ENCODE peak calls at places on chromosome 6, in four cellular contexts. One of them, this sample, is unnamed.

GRCh38 chr6:114712129-114712662 is 369.4 kb upstream of the HS3ST5 start:
- DNase-seq in heart right ventricle: no peak
- DNase-seq in keratinocyte: no peak
- DNase-seq in left lung: no peak
- DNase-seq in this sample: no peak

GRCh38 chr6:31149827-31150447 is 7.7 kb downstream of the CCHCR1 start:
- DNase-seq in heart right ventricle: no peak
- DNase-seq in keratinocyte: no peak
- DNase-seq in left lung: no peak
- DNase-seq in this sample: no peak

GRCh38 chr6:17059022-17059421 is 42.8 kb upstream of the STMND1 start:
- DNase-seq in heart right ventricle: no peak
- DNase-seq in keratinocyte: no peak
- DNase-seq in left lung: no peak
- DNase-seq in this sample: no peak

GRCh38 chr6:123524781-123525180 is 112.0 kb downstream of the TRDN start:
- DNase-seq in heart right ventricle: no peak
- DNase-seq in keratinocyte: no peak
- DNase-seq in left lung: no peak
- DNase-seq in this sample: no peak

GRCh38 chr6:43791752-43792422 is 21.9 kb downstream of the VEGFA start:
- DNase-seq in heart right ventricle: no peak
- DNase-seq in keratinocyte: no peak
- DNase-seq in left lung: no peak
- DNase-seq in this sample: no peak

GRCh38 chr6:10558575-10558974 is 37.4 kb downstream of the GCNT2 start:
- DNase-seq in heart right ventricle: peak; percentile 22
- DNase-seq in keratinocyte: no peak
- DNase-seq in left lung: no peak
- DNase-seq in this sample: no peak

GRCh38 chr6:155256122-155256795 is 7.6 kb upstream of the CLDN20 start:
- DNase-seq in heart right ventricle: peak; percentile 29
- DNase-seq in keratinocyte: no peak
- DNase-seq in left lung: no peak
- DNase-seq in this sample: no peak

GRCh38 chr6:9789201-9789600 is 625.7 kb downstream of the TFAP2A start:
- DNase-seq in heart right ventricle: no peak
- DNase-seq in keratinocyte: no peak
- DNase-seq in left lung: no peak
- DNase-seq in this sample: no peak

GRCh38 chr6:134363323-134364039 is 45.6 kb upstream of the SGK1 start:
- DNase-seq in heart right ventricle: no peak
- DNase-seq in keratinocyte: peak; percentile 93
- DNase-seq in left lung: no peak
- DNase-seq in this sample: no peak

GRCh38 chr6:151948007-151948745 is 140.7 kb downstream of the ESR1 start:
- DNase-seq in heart right ventricle: no peak
- DNase-seq in keratinocyte: no peak
- DNase-seq in left lung: no peak
- DNase-seq in this sample: no peak

GRCh38 chr6:12661690-12662089 is 54.9 kb upstream of the PHACTR1 start:
- DNase-seq in heart right ventricle: no peak
- DNase-seq in keratinocyte: no peak
- DNase-seq in left lung: no peak
- DNase-seq in this sample: no peak

GRCh38 chr6:105568121-105568520 is 165.2 kb upstream of the PREP start:
- DNase-seq in heart right ventricle: no peak
- DNase-seq in keratinocyte: no peak
- DNase-seq in left lung: no peak
- DNase-seq in this sample: no peak

GRCh38 chr6:10478187-10479040 is 42.7 kb upstream of the GCNT2 start:
- DNase-seq in heart right ventricle: no peak
- DNase-seq in keratinocyte: no peak
- DNase-seq in left lung: no peak
- DNase-seq in this sample: no peak

GRCh38 chr6:157298325-157298724 is 25.0 kb downstream of the TMEM242 start:
- DNase-seq in heart right ventricle: no peak
- DNase-seq in keratinocyte: peak; percentile 40
- DNase-seq in left lung: no peak
- DNase-seq in this sample: no peak

GRCh38 chr6:116072368-116072767 is 11.7 kb upstream of the FRK start:
- DNase-seq in heart right ventricle: no peak
- DNase-seq in keratinocyte: no peak
- DNase-seq in left lung: no peak
- DNase-seq in this sample: no peak

GRCh38 chr6:138113588-138114210 is 6.5 kb upstream of the PERP start:
- DNase-seq in heart right ventricle: no peak
- DNase-seq in keratinocyte: no peak
- DNase-seq in left lung: no peak
- DNase-seq in this sample: no peak

GRCh38 chr6:169933839-169934698 is 182.6 kb downstream of the ERMARD start:
- DNase-seq in heart right ventricle: peak; percentile 74
- DNase-seq in keratinocyte: no peak
- DNase-seq in left lung: no peak
- DNase-seq in this sample: no peak

GRCh38 chr6:134714679-134715078 is 235.2 kb downstream of the ALDH8A1 start:
- DNase-seq in heart right ventricle: peak; percentile 33
- DNase-seq in keratinocyte: no peak
- DNase-seq in left lung: peak; percentile 78
- DNase-seq in this sample: no peak

GRCh38 chr6:20600831-20601230 is 66.6 kb downstream of the CDKAL1 start:
- DNase-seq in heart right ventricle: no peak
- DNase-seq in keratinocyte: no peak
- DNase-seq in left lung: no peak
- DNase-seq in this sample: no peak

GRCh38 chr6:127117979-127118504 is 429 bp upstream of the RSPO3 start:
- DNase-seq in heart right ventricle: no peak
- DNase-seq in keratinocyte: no peak
- DNase-seq in left lung: no peak
- DNase-seq in this sample: no peak

GRCh38 chr6:3213334-3213695 is 14.1 kb downstream of the TUBB2B start:
- DNase-seq in heart right ventricle: no peak
- DNase-seq in keratinocyte: no peak
- DNase-seq in left lung: no peak
- DNase-seq in this sample: no peak

GRCh38 chr6:1729133-1729751 is 119.5 kb downstream of the FOXC1 start:
- DNase-seq in heart right ventricle: no peak
- DNase-seq in keratinocyte: peak; percentile 68
- DNase-seq in left lung: no peak
- DNase-seq in this sample: no peak

GRCh38 chr6:7559651-7560385 is 18.3 kb downstream of the DSP start:
- DNase-seq in heart right ventricle: no peak
- DNase-seq in keratinocyte: no peak
- DNase-seq in left lung: no peak
- DNase-seq in this sample: no peak

GRCh38 chr6:119259027-119259426 is 90.5 kb downstream of the MAN1A1 start:
- DNase-seq in heart right ventricle: no peak
- DNase-seq in keratinocyte: no peak
- DNase-seq in left lung: no peak
- DNase-seq in this sample: no peak

GRCh38 chr6:33770116-33770832 is 18.7 kb downstream of the LEMD2 start:
- DNase-seq in heart right ventricle: no peak
- DNase-seq in keratinocyte: no peak
- DNase-seq in left lung: no peak
- DNase-seq in this sample: no peak

GRCh38 chr6:148379966-148380653 is 37.5 kb downstream of the SASH1 start:
- DNase-seq in heart right ventricle: no peak
- DNase-seq in keratinocyte: no peak
- DNase-seq in left lung: no peak
- DNase-seq in this sample: no peak

GRCh38 chr6:141077355-141078333 is 1055.1 kb upstream of the GJE1 start:
- DNase-seq in heart right ventricle: no peak
- DNase-seq in keratinocyte: no peak
- DNase-seq in left lung: no peak
- DNase-seq in this sample: no peak

GRCh38 chr6:35710241-35710847 is 21.6 kb upstream of the FKBP5 start:
- DNase-seq in heart right ventricle: no peak
- DNase-seq in keratinocyte: no peak
- DNase-seq in left lung: no peak
- DNase-seq in this sample: no peak

GRCh38 chr6:141829996-141830395 is 302.7 kb upstream of the GJE1 start:
- DNase-seq in heart right ventricle: no peak
- DNase-seq in keratinocyte: no peak
- DNase-seq in left lung: no peak
- DNase-seq in this sample: no peak

GRCh38 chr6:47743744-47744143 is 38.1 kb upstream of the OPN5 start:
- DNase-seq in heart right ventricle: no peak
- DNase-seq in keratinocyte: no peak
- DNase-seq in left lung: no peak
- DNase-seq in this sample: no peak

GRCh38 chr6:37738216-37738615 is 40.5 kb upstream of the MDGA1 start:
- DNase-seq in heart right ventricle: no peak
- DNase-seq in keratinocyte: no peak
- DNase-seq in left lung: no peak
- DNase-seq in this sample: no peak

GRCh38 chr6:37731888-37732287 is 34.2 kb upstream of the MDGA1 start:
- DNase-seq in heart right ventricle: no peak
- DNase-seq in keratinocyte: no peak
- DNase-seq in left lung: no peak
- DNase-seq in this sample: no peak

GRCh38 chr6:37735722-37736121 is 38.0 kb upstream of the MDGA1 start:
- DNase-seq in heart right ventricle: no peak
- DNase-seq in keratinocyte: no peak
- DNase-seq in left lung: no peak
- DNase-seq in this sample: no peak

DNA sequence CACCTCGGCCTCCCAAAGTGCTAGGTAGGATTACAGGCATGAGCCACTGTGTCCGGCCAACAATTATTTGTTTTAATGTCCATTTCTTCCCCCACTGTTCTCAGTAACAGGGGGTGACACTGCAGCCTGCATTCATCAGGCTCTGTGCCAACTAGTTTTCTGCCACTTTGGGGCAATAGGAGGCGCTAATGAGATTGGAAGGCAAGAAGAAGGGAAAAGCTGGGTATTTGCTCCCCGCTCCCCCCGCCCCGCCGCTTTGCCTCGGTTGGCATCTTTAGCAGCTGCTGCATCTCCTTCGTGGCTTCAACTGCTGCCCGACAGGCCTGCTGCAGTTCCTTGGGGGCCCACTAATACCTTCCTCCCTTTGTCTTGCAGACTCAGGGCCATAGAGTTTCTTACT is 35.0 kb upstream of the MDGA1 start:
- DNase-seq in heart right ventricle: no peak
- DNase-seq in keratinocyte: no peak
- DNase-seq in left lung: no peak
- DNase-seq in this sample: no peak
- TF ChIP-seq CTCF in heart right ventricle: no peak
- TF ChIP-seq CTCF in keratinocyte: peak; percentile 10
- TF ChIP-seq CTCF in left lung: no peak
- TF ChIP-seq CTCF in this sample: peak; percentile 9

GRCh38 chr6:150146436-150146835 is 3.6 kb downstream of the PPP1R14C start:
- DNase-seq in heart right ventricle: no peak
- DNase-seq in keratinocyte: no peak
- DNase-seq in left lung: no peak
- DNase-seq in this sample: no peak

GRCh38 chr6:150144294-150144868 is 1.5 kb downstream of the PPP1R14C start:
- DNase-seq in heart right ventricle: no peak
- DNase-seq in keratinocyte: no peak
- DNase-seq in left lung: no peak
- DNase-seq in this sample: no peak

GRCh38 chr6:150145427-150145826 is 2.6 kb downstream of the PPP1R14C start:
- DNase-seq in heart right ventricle: no peak
- DNase-seq in keratinocyte: no peak
- DNase-seq in left lung: no peak
- DNase-seq in this sample: no peak

GRCh38 chr6:150143521-150144293 is 863 bp downstream of the PPP1R14C start:
- DNase-seq in heart right ventricle: peak; percentile 43
- DNase-seq in keratinocyte: no peak
- DNase-seq in left lung: no peak
- DNase-seq in this sample: no peak

GRCh38 chr6:150145830-150146229 is 3.0 kb downstream of the PPP1R14C start:
- DNase-seq in heart right ventricle: no peak
- DNase-seq in keratinocyte: no peak
- DNase-seq in left lung: no peak
- DNase-seq in this sample: no peak
- H3K27me3 ChIP-seq in heart right ventricle: peaks cover 87% of the 10 kb centered on the region
- H3K27me3 ChIP-seq in keratinocyte: no peaks in the 10 kb centered on the region
- H3K27me3 ChIP-seq in left lung: peaks cover 86% of the 10 kb centered on the region
- H3K27me3 ChIP-seq in this sample: no peaks in the 10 kb centered on the region

DNA sequence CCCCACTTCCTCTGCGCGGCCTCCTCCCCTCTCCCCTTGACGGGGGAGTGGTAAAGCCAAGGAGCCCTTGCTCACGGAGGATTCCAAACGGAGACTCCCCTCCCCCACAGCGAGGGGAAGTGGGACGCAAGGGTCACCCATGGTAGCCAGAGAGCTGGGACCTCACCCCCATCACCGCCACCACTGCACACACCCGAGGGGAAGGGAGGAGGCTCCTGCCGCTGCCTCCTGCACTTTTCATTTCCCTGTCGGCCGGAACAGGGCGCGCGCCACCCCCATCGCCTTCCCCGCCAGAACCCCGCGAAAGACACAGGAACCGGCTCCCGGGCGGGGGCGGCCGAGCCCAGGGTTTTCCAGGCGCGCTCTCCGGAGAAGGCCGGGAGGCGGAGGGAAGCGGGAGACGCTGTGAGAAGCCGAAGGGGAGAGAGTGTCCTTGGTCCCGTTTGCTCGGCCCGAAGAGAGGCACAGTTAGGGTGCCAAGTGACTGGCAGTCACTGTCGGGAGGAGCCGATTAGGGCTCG is 789 bp downstream of the CCND3 start:
- DNase-seq in heart right ventricle: peak; percentile 65
- DNase-seq in keratinocyte: no peak
- DNase-seq in left lung: peak; percentile 59
- DNase-seq in this sample: no peak
- TF ChIP-seq CTCF in heart right ventricle: peak; percentile 5
- TF ChIP-seq CTCF in keratinocyte: peak; percentile 3
- TF ChIP-seq CTCF in left lung: no peak
- TF ChIP-seq CTCF in this sample: peak; percentile 14

GRCh38 chr6:4299476-4299875 is 164.1 kb upstream of the ECI2 start:
- DNase-seq in heart right ventricle: no peak
- DNase-seq in keratinocyte: no peak
- DNase-seq in left lung: no peak
- DNase-seq in this sample: no peak

GRCh38 chr6:4295789-4296165 is 160.4 kb upstream of the ECI2 start:
- DNase-seq in heart right ventricle: no peak
- DNase-seq in keratinocyte: no peak
- DNase-seq in left lung: no peak
- DNase-seq in this sample: no peak

GRCh38 chr6:4296552-4296951 is 161.2 kb upstream of the ECI2 start:
- DNase-seq in heart right ventricle: no peak
- DNase-seq in keratinocyte: no peak
- DNase-seq in left lung: no peak
- DNase-seq in this sample: no peak

GRCh38 chr6:4295058-4295788 is 159.8 kb upstream of the ECI2 start:
- DNase-seq in heart right ventricle: no peak
- DNase-seq in keratinocyte: no peak
- DNase-seq in left lung: no peak
- DNase-seq in this sample: no peak

DNA sequence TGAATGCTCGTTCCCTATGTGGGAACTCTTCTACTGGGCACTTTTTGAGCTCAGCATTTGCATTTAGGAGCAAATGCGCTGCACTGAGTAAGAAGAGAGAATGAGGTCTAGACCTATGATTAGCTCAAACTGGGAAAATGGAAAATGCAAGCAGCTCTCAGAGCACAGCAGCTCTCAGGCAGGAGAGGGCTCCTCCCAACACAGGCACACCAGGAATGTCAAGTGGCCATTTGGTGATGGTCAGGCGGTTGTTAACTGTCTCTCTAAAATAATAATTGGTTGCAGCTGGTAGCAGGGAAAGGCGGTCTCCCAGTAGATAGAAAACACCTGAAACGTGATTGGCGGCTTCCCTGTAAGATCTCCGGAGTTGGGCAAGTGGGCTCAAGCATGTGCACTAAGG is 162.0 kb upstream of the ECI2 start:
- DNase-seq in heart right ventricle: no peak
- DNase-seq in keratinocyte: no peak
- DNase-seq in left lung: no peak
- DNase-seq in this sample: no peak
- H3K27me3 ChIP-seq in heart right ventricle: no peaks in the 10 kb centered on the region
- H3K27me3 ChIP-seq in keratinocyte: no peaks in the 10 kb centered on the region
- H3K27me3 ChIP-seq in left lung: no peaks in the 10 kb centered on the region
- H3K27me3 ChIP-seq in this sample: no peaks in the 10 kb centered on the region

This sample was measured in kidney epithelial cell.